ENCODE peak calls at places on chromosomes 3 and 15, in four cellular contexts. H, I, L and B are unnamed samples.

GRCh38 chr3:17023006-17023664 is 138.4 kb downstream of the PLCL2 start:
- DNase-seq in I (peak; percentile 37), H (peak; percentile 56), L (no peak), B (no peak)

GRCh38 chr3:127652246-127652995 is 20.3 kb upstream of the ABTB1 start:
- DNase-seq in I (no peak), L (peak; percentile 76), H (peak; percentile 65), B (peak; percentile 41)

GRCh38 chr3:122636697-122637096 is 43.9 kb upstream of the PARP14 start:
- DNase-seq in I (no peak), H (no peak), L (no peak), B (no peak)

GRCh38 chr3:9970020-9970652 is 16.5 kb downstream of the EMC3 start:
- DNase-seq in I (no peak), L (no peak), H (peak; percentile 61), B (no peak)

GRCh38 chr3:100517276-100517675 is 24.9 kb downstream of the TMEM45A start:
- DNase-seq in I (no peak), H (no peak), L (no peak), B (no peak)

GRCh38 chr3:30263921-30264313 is 342.5 kb upstream of the TGFBR2 start:
- DNase-seq in H (no peak), L (no peak), I (no peak), B (no peak)

GRCh38 chr3:24220859-24221657 is 273.6 kb downstream of the THRB start:
- DNase-seq in H (peak; percentile 91), L (peak; percentile 58), I (no peak), B (no peak)

GRCh38 chr15:67225336-67225735 is 29.1 kb downstream of the AAGAB start:
- DNase-seq in I (no peak), H (peak; percentile 73), L (no peak), B (no peak)

GRCh38 chr15:84780492-84780891 is 32.1 kb downstream of the ZNF592 start:
- DNase-seq in I (no peak), H (no peak), L (no peak), B (no peak)

GRCh38 chr3:5022187-5022965 is 43.1 kb downstream of the BHLHE40 start:
- DNase-seq in I (no peak), H (no peak), L (no peak), B (peak; percentile 41)

GRCh38 chr3:142723665-142723967 is 218 bp upstream of the TRPC1 start:
- DNase-seq in I (no peak), L (no peak), H (no peak), B (no peak)

GRCh38 chr15:95574053-95574452 is 756.4 kb upstream of the NR2F2 start:
- DNase-seq in H (no peak), I (no peak), L (no peak), B (no peak)

GRCh38 chr3:46017720-46018119 is 9.6 kb downstream of the XCR1 start:
- DNase-seq in H (peak; percentile 8), I (no peak), L (no peak), B (peak; percentile 7)

GRCh38 chr3:61926913-61927312 is 365.5 kb downstream of the PTPRG start:
- DNase-seq in L (no peak), H (peak; percentile 84), I (no peak), B (no peak)

GRCh38 chr15:85800460-85801123 is 5.9 kb upstream of the KLHL25 start:
- DNase-seq in I (no peak), H (peak; percentile 39), L (peak; percentile 89), B (peak; percentile 91)

GRCh38 chr15:66770518-66771350 is 68.7 kb downstream of the SMAD6 start:
- DNase-seq in I (no peak), L (peak; percentile 8), H (no peak), B (no peak)

GRCh38 chr3:52195823-52196331 is 2.1 kb upstream of the ALAS1 start:
- DNase-seq in H (peak; percentile 89), I (no peak), L (no peak), B (no peak)